ENCODE peak calls at places on chromosome 19, in seven cellular contexts. R is CD8-positive, alpha-beta T cell; E is fibroblast of lung; A is hepatocyte; W is fibroblast of villous mesenchyme; I is fibroblast of mammary gland; X is breast epithelium. H is an unnamed sample.

GRCh38 chr19:30664358-30665058 is 292.3 kb downstream of the ZNF536 start:
- DNase-seq in R (no peak), E (peak; percentile 24), A (peak; percentile 77), W (peak; percentile 3), I (peak; percentile 19), X (no peak), H (no peak)

GRCh38 chr19:56309511-56310185 is 5.0 kb downstream of the ZSCAN5A start:
- DNase-seq in R (peak; percentile 7), E (peak; percentile 23), A (peak; percentile 69), W (peak; percentile 32), I (peak; percentile 41), X (no peak), H (peak; percentile 51)

GRCh38 chr19:15123900-15124299 is 16.7 kb downstream of the SYDE1 start:
- DNase-seq in R (no peak), E (no peak), A (no peak), W (no peak), I (no peak), X (no peak), H (no peak)

GRCh38 chr19:33426621-33427475 is 53.3 kb downstream of the CEBPG start:
- DNase-seq in R (no peak), E (no peak), A (no peak), W (no peak), I (no peak), X (no peak), H (no peak)

GRCh38 chr19:813359-814107 is 8.2 kb downstream of the PLPPR3 start:
- DNase-seq in R (no peak), E (no peak), A (no peak), W (no peak), I (no peak), X (no peak), H (no peak)

GRCh38 chr19:39307822-39308530 is 11.8 kb downstream of the IFNL1 start:
- DNase-seq in R (no peak), E (no peak), A (peak; percentile 45), W (no peak), I (no peak), X (no peak), H (no peak)

GRCh38 chr19:10454267-10454666 is 33.9 kb downstream of the PDE4A start:
- DNase-seq in R (no peak), E (no peak), A (no peak), W (no peak), I (peak; percentile 19), X (no peak), H (no peak)

GRCh38 chr19:1146858-1147780 is 26.9 kb downstream of the SBNO2 start:
- DNase-seq in R (no peak), E (no peak), A (no peak), W (no peak), I (no peak), X (no peak), H (no peak)

GRCh38 chr19:511101-511841 is 4.0 kb downstream of the TPGS1 start:
- DNase-seq in R (peak; percentile 85), E (no peak), A (peak; percentile 74), W (no peak), I (no peak), X (no peak), H (no peak)

GRCh38 chr19:46426035-46426505 is 2.7 kb downstream of the PNMA8C start:
- DNase-seq in R (no peak), E (peak; percentile 47), A (peak; percentile 62), W (no peak), I (peak; percentile 54), X (no peak), H (no peak)

GRCh38 chr19:55451163-55451521 is 8.0 kb upstream of the SHISA7 start:
- DNase-seq in R (no peak), E (no peak), A (no peak), W (no peak), I (no peak), X (no peak), H (no peak)

GRCh38 chr19:10848208-10848843 is at the start of gene C19orf38:
- DNase-seq in R (no peak), E (no peak), A (no peak), W (no peak), I (no peak), X (no peak), H (no peak)

GRCh38 chr19:9406798-9407352 is 28.5 kb downstream of the ZNF266 start:
- DNase-seq in R (no peak), E (peak; percentile 94), A (no peak), W (peak; percentile 88), I (peak; percentile 88), X (peak; percentile 23), H (no peak)

DNA sequence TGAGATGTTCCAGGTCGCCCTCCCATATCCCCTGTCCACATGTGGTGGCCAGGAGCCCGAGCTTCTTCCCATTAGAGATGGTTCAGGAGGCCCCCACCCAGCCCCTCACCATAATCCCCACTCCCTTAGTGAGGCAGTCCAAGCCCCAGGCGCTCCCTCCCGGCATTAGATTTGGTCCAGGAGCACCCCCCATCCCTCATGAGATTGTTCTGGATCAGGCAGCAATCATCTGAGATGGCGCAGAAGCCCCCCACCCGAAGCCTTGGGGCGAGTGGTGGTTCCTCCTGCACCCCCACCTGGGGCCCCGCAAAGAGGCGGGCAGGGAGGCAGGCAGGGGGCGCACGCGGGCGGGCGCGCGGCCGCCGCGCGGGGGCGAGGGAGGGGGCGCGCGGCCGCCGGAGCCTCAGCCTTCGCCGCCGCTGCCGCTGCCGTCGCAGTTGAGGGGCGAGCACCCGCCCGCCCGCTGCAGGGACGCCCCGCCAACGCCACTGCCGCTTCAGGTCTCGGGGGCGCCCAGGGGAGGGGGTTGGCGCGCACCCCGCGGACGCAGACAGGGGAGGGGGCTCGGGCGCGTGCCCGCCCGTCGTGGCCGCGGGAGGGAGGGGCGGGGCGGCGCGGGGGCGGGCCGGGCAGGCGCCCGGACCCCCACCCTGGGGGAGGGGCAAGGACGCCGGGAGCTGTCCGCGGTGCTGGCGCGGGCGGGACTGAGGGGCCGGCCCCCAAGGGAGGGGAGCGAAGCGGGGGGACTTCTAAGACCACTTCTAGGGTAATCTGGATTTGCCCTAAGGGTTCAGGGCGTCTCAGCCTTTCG is 46.4 kb upstream of the SHKBP1 start:
- DNase-seq in R (no peak), E (no peak), A (peak; percentile 66), W (no peak), I (no peak), X (no peak), H (peak; percentile 77)
- TF ChIP-seq CTCF in R (no peak), E (no peak), A (peak; percentile 26), W (no peak), I (no peak), X (no peak), H (no peak)

GRCh38 chr19:16969127-16969526 is 57.5 kb downstream of the CPAMD8 start:
- DNase-seq in R (no peak), E (no peak), A (no peak), W (peak; percentile 7), I (peak; percentile 30), X (peak; percentile 21), H (no peak)
- TF ChIP-seq CTCF in R (no peak), E (no peak), A (no peak), W (peak; percentile 25), I (peak; percentile 6), X (no peak), H (no peak)

GRCh38 chr19:40714519-40715299 is 2.0 kb downstream of the COQ8B start:
- DNase-seq in R (peak; percentile 91), E (peak; percentile 91), A (peak; percentile 97), W (peak; percentile 95), I (peak; percentile 84), X (peak; percentile 92), H (peak; percentile 96)

GRCh38 chr19:40716031-40716654 is 543 bp downstream of the COQ8B start:
- DNase-seq in R (no peak), E (no peak), A (no peak), W (no peak), I (peak; percentile 97), X (no peak), H (peak; percentile 53)

GRCh38 chr19:40717325-40717879 is 490 bp downstream of the ITPKC start:
- DNase-seq in R (no peak), E (peak; percentile 21), A (no peak), W (no peak), I (peak; percentile 39), X (peak; percentile 49), H (no peak)

GRCh38 chr19:40717880-40718773 is 1.2 kb downstream of the ITPKC start:
- DNase-seq in R (no peak), E (peak; percentile 31), A (peak; percentile 49), W (peak; percentile 47), I (peak; percentile 59), X (peak; percentile 63), H (no peak)

DNA sequence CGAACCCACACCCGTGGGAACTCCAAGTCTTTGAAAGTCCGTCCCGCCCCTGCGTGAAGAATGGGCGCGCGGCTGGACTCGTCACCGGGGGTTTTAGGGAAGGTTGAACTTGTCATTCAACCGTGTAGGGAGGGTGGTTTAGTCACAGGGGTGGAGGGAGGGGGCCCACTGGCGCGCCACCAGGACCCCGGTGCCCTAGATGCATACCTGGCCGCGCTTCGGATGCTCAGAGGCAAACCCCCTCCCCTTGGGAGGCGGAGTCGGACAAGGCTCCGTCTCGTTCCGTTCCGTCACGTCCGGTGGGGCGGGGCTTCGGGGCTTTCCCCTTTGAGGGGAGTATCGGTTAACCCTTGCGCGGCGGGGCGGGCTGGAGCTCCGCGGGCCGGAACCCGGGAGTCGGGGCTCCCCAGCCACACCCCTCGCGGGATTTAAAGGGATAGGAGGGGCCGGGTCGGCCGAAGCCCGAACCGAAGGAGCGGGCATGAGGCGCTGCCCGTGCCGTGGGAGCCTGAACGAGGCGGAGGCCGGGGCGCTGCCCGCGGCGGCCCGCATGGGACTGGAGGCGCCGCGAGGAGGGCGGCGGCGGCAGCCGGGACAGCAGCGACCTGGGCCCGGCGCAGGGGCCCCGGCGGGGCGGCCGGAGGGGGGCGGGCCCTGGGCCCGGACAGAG is at the start of the genes COQ8B and ITPKC:
- DNase-seq in R (peak; percentile 98), E (peak; percentile 97), A (peak; percentile 100), W (peak; percentile 99), I (peak; percentile 95), X (peak; percentile 99), H (peak; percentile 100)
- TF ChIP-seq CTCF in R (no peak), E (no peak), A (no peak), W (peak; percentile 6), I (no peak), X (no peak), H (no peak)

DNA sequence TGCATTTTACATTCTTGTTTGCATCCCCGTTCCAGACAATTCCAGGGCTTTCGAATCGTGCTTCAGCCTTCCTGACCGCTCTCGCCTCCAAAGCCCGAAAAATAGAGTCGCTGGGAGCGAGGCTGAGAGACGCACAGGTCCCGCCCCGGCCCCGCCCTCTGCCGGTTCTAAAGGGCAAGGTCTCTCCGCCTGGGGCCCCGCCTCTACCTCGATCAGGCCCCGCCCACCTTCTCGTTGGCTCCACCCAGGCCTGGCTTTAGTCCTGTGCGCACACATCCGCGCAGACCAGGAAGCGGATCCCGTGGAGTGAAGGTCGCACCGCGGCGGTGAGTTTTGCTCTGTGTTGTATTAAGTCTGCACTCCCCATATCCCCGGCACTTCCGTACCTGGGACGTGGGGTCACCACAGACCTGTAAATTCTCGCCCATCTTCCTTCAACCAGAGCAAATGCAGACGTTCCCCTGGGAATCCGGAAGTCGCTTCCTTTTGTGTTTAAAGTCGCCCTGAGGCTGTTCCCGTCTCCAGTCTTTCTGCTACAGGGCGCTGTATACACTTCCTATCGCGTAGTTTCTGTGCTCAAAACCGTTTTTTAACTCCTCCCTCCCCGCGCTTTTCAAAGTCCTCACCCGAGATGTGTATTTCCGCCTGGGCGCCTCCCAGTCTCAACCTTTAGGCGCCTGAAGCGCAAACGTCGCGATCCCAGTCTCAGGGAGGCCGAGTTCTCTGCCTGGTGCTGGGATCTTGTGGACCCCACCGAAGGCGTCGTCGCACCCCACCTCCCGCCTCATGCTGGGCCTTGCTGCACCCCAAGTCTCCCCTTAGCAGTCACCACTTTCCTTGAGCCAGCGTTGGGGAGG is at the start of gene ZNF701:
- DNase-seq in R (peak; percentile 95), E (peak; percentile 92), A (peak; percentile 97), W (peak; percentile 94), I (peak; percentile 88), X (peak; percentile 93), H (peak; percentile 91)
- TF ChIP-seq CTCF in R (peak; percentile 30), E (no peak), A (no peak), W (peak; percentile 37), I (no peak), X (peak; percentile 18), H (peak; percentile 69)

H was measured in mesothelial cell of epicardium.